ENCODE peak calls at places on chromosomes 13 and 19, in four cellular contexts. I is GM12878, K is SK-N-SH, V is K562. P is an unnamed sample.

GRCh38 chr13:113815151-113816058 is 48.5 kb downstream of the GAS6 start:
- DNase-seq in V (no peak), K (no peak), I (peak), P (no peak)

GRCh38 chr13:22061806-22062391 is 391.0 kb downstream of the FGF9 start:
- DNase-seq in K (no peak), V (no peak), I (peak), P (no peak)

GRCh38 chr19:55092423-55093318 is 17.0 kb downstream of the EPS8L1 start:
- DNase-seq in V (no peak), K (no peak), I (no peak), P (no peak)

GRCh38 chr13:78572459-78572858 is 30.9 kb downstream of the POU4F1 start:
- DNase-seq in K (no peak), I (no peak), V (no peak), P (no peak)

GRCh38 chr19:6272913-6273600 is 6.7 kb downstream of the MLLT1 start:
- DNase-seq in K (no peak), I (no peak), V (no peak), P (no peak)

GRCh38 chr19:10884273-10884672 is 12.9 kb downstream of the CARM1 start:
- DNase-seq in V (peak), I (no peak), K (no peak), P (no peak)

GRCh38 chr13:25675060-25675459 is 303.3 kb downstream of the ATP8A2 start:
- DNase-seq in I (no peak), K (no peak), V (no peak), P (no peak)

GRCh38 chr13:113495494-113496251 is 5.2 kb upstream of the DCUN1D2 start:
- DNase-seq in I (no peak), K (no peak), V (no peak), P (no peak)

GRCh38 chr19:19656451-19657396 is 6.8 kb downstream of the ATP13A1 start:
- DNase-seq in K (peak), V (no peak), I (no peak), P (no peak)

GRCh38 chr19:7833225-7834156 is 3.5 kb downstream of the EVI5L start:
- DNase-seq in I (no peak), K (no peak), V (peak), P (peak)

GRCh38 chr19:40685563-40685962 is 4.9 kb downstream of the NUMBL start:
- DNase-seq in K (no peak), I (no peak), V (no peak), P (no peak)

GRCh38 chr19:6427131-6427530 is 2.5 kb upstream of the KHSRP start:
- DNase-seq in V (no peak), I (no peak), K (no peak), P (no peak)

GRCh38 chr13:97627566-97627965 is 193.6 kb downstream of the RAP2A start:
- DNase-seq in K (no peak), V (peak), I (no peak), P (peak)

GRCh38 chr19:7871280-7871529 is 3.0 kb downstream of the PRR36 start:
- DNase-seq in I (no peak), K (no peak), V (no peak), P (no peak)

GRCh38 chr13:112692586-112692985 is 2.7 kb downstream of the ATP11A start:
- DNase-seq in K (peak), I (no peak), V (no peak), P (no peak)

GRCh38 chr13:105990256-105990958 is 545.1 kb downstream of the EFNB2 start:
- DNase-seq in I (no peak), V (no peak), K (no peak), P (no peak)
- TF ChIP-seq NFIC in I (no peak), V (no peak), K (no peak), P (no peak)

DNA sequence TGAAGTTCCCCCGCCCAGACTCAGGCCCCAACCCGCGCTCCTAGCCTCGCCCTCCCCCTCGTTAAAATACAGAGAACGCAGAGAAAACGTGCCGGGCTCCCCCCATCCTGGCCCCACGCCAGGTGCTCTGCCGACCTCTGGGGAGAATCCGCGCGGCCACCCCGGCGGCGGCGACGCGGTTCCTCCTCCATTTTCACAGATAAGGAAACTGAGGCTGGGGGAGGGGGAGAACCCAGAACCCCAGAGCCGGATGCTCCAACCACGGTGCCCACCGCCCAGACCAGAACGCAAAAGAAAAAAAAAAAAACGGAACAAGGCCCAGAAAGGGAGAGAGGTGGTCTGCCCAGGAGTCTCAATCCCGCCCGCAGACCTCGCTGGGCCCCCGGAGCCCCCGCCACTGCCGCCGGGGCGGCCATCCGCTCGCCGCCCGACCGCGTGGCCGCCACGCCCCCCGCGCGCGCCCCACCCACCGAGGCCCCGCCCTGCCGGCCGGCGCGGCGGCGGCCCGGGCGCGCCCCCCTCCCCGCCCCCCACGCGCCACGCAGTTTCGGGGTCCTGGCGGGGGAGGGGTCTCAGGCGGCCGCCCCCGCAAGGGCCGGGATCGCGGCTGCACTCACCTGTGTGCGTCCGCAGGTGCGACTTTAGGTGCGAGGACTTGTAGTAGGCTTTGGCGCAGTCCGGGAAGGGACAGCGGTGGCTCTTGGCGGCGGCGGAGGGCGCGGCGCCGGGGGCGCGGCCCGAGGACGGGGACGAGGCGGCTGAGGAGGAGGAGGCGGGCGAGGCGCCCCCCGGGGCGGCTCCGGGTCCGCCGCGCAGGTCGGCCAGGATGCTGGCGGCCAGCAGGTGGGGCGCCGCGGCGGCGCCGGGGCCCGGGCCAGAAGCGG is 713 bp downstream of the KLF16 start:
- DNase-seq in V (peak), K (peak), I (no peak), P (no peak)
- TF ChIP-seq NFIC in V (peak), K (peak), I (no peak), P (no peak)

GRCh38 chr19:50376166-50377050 is at the start of gene NR1H2:
- DNase-seq in K (peak), I (peak), V (peak), P (peak)

GRCh38 chr19:50377517-50377916 is 1.3 kb downstream of the NR1H2 start:
- DNase-seq in K (no peak), V (peak), I (no peak), P (no peak)

GRCh38 chr19:50378863-50379236 is 2.6 kb downstream of the NR1H2 start:
- DNase-seq in V (no peak), K (no peak), I (no peak), P (no peak)

GRCh38 chr19:50378169-50378862 is 2.1 kb downstream of the NR1H2 start:
- DNase-seq in I (no peak), K (no peak), V (no peak), P (no peak)

GRCh38 chr19:50377051-50377441 is 789 bp downstream of the NR1H2 start:
- DNase-seq in I (no peak), V (peak), K (peak), P (peak)
- TF ChIP-seq NFIC in I (no peak), V (no peak), K (no peak), P (no peak)

GRCh38 chr19:12787458-12787857 is 3.8 kb upstream of the JUNB start:
- DNase-seq in V (no peak), K (no peak), I (no peak), P (no peak)

GRCh38 chr19:12789098-12789903 is 2.0 kb upstream of the JUNB start:
- DNase-seq in K (no peak), V (no peak), I (no peak), P (no peak)

GRCh38 chr19:12788025-12788681 is 3.1 kb upstream of the JUNB start:
- DNase-seq in K (peak), I (no peak), V (no peak), P (no peak)

GRCh38 chr19:12789904-12790619 is 1.2 kb upstream of the JUNB start:
- DNase-seq in K (peak), V (peak), I (peak), P (peak)

DNA sequence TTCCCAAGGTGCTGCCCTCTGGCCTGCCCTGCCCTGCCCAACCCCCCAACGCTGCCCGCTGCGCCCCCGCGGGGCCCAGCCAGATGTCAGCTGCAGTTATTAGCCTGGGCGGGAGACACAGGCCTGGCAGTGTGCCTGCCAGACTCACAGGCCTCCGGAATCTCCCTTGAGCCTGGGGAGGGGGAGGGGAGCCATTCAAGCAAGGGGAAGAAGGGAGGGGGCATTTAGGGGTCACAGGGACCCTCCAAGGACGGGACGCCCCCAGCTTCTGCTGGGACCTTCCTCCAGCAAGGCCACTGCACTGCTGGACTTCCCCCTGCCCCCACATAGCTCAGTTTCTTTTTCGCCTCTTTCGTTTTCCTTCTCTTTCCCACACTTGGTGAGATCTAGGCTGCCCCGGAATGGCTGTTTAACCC is 2.6 kb upstream of the JUNB start:
- DNase-seq in V (no peak), I (peak), K (peak), P (peak)
- TF ChIP-seq NFIC in V (peak), I (no peak), K (peak), P (no peak)

DNA sequence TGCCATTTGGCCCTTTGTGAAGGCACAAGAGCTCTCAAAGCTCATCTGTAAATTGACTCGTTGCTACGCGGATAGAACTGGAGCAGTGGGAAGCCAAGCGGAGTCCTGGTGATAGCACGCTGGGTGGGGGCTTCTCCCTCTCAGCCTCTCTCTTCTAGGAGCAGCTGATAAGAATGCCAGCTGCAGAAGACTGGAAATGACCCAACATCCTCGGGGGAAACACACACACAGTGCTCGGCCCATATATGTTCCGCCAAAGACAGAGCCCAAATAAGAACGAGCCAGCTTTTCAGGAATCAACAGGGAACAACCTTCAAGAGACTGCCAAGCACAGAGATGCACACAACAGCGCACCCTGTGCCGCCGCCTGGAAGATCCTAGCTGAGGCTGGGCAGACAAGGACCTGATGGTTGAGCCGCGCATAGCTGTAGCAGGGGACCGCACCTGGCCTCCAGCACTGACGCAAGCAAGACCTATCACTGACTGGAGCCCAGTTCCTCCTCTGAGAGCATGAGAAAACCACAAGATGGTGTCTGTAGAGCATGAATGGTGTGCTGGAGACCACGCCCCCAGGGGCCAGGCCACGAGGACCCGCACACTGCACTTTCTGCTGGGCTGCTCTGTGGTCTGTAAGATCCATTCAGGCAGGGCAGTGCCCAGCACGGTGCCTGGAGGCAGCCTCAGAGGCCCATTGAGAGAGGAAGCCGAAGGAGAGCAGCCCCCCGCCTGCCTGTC is 16.0 kb upstream of the SLC35E1 start:
- DNase-seq in K (peak), I (peak), V (peak), P (no peak)
- TF ChIP-seq NFIC in K (no peak), I (no peak), V (no peak), P (no peak)

DNA sequence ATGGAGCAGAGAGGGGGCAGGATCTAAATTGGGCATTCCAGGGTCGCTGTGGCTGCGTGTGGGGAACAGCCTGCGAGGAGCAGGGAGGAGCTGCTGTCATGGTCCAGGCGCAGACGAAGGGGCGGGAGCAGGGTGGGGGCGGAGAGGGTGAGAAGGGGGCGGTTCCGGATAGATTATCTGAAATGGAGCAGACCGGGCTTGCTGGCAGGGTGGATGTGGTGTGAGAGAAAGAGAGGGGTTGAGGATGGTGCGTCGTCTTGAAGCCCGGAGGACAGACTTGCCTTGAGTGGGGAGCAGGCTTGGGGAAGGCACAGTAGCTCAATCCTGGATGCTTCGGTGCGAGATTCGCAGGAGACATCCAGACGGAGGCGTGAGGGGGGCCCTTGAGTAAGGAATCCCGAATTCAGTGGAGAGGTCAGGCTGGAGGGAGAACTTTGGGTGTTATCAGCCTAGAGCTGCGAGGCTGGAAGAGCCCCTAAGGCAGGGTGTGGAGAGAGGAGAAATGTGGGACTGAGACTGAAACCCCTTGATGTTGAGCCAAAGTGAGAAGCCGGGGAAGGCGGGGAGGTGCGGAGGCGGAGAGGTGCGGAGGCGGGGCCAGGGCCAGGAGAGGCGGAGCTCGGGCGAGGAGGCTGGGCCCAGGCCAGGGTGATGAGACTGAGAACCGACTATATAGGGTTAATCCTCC is 40.7 kb downstream of the DPF1 start:
- DNase-seq in K (no peak), V (peak), I (no peak), P (no peak)
- TF ChIP-seq NFIC in K (no peak), V (peak), I (no peak), P (no peak)

DNA sequence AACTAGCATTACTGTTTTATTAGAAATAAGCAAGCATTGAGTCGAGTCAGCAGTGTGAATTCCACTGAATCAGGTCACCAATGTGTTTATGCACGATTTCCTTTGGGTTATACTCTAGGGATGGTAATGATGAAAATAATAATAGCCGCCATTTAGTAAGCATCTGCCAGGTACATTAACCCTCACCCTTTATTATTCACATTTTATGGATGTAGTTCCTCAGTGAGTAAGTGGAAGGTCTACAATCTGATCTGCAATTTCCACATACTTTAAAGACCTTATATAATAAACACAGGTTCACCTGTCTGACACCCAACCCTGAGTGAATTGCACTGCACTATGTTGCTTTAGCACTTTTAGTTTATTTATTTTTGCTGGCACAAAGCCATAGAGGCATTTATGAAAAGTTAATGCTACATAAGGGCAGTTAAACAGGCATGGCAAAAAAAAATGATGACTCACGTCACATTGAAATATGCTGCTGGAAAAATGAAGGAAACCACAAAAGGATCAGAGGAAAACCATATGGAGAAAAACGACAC is 122.4 kb downstream of the TRPC4 start:
- DNase-seq in K (no peak), I (no peak), V (no peak), P (no peak)
- TF ChIP-seq NFIC in K (peak), I (no peak), V (no peak), P (no peak)

DNA sequence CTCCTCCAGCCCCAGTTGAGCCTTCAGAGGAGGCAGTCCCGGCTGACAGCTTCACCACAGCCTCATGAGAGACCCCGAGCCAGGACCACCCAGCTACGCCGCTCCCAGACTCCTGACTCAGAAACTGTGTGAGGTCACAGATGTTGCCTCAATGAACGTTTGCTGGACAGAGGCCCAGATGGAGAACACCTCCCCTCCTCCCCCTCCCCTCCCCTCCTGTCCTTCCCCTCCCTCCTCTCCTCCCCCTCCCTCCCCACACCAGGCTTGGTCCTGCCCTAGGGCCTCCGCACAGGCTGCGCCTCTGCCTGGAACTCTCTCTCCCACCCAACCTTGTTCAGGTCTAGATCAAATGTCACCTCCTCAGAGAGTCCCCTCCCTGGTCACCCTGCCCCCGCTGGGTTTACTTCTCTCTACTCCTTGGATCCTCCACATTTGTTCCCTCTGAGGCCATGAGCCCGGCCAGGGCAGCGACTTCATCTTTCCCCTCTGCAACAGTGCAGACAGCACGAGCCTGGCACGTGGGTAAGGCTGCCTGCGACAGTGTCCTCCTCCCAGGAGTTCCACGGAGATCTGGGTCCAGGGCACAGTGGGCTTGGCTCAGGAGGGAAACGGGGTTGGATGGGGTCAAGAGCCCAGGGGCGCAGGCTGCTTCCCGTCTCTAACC is 17.4 kb downstream of the PIP5K1C start:
- DNase-seq in V (peak), I (no peak), K (peak), P (no peak)
- TF ChIP-seq NFIC in V (no peak), I (no peak), K (no peak), P (no peak)

DNA sequence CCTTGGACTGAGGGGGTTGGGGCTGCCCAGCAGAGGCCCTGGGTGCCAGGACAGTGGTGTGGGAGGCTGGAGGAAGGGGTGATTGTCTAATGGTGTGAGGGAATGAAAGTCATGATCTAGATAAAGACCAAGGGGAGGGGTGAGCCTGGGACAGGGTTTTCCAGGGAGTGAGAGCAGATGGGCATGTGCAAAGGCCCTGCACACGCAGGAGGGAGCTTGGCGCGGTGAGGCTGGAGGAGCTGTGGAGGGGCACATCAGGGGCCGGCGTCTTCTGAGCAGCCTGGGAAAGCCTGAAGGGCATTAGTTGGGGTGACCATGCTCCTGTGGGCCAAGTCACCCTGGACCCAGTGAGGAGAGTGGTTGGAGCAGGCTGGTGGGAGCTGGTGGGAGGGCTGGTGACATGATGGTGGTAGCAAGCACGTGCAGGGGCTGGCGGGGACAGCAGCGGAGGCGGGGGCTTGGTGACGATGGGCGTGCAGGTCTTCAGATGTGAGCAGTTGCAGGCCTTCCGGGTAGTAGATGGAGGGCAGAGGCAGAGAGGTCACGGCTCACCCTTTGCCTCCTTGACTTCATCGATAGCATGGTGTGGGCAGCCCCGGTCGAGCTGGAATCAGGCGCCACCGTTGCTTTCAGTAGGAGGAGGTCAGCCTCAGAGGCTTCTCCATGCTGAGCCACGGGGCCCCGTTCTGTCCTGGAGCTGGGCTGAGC is 20.2 kb upstream of the F2RL3 start:
- DNase-seq in K (no peak), V (no peak), I (no peak), P (no peak)
- TF ChIP-seq NFIC in K (no peak), V (no peak), I (no peak), P (no peak)

GRCh38 chr13:63567031-63567430 is 2151.4 kb upstream of the PCDH20 start:
- DNase-seq in V (no peak), I (no peak), K (no peak), P (no peak)
- TF ChIP-seq NFIC in V (no peak), I (no peak), K (no peak), P (no peak)